ENCODE peak calls at places on chromosomes 2 and 18, in seven cellular contexts. U is activated effector memory CD4-positive, alpha-beta T cell treated with anti-CD3 and anti-CD28 coated beads, Interleukin-2, amount 50 U/mL, for 16 hours; R is HCT116; K is activated T-cell treated with anti-CD3 and anti-CD28 coated beads for 4 hours; F is NCI-H1105 treated with DMSO at 0.1 percent for 48 hours; N is GM23248; M is foreskin fibroblast. H is an unnamed sample.
A peak's percentile ranks its signal among the peaks of the same experiment; 100 is the strongest.

GRCh38 chr18:50190236-50190635 is 4.7 kb downstream of the MYO5B start:
- DNase-seq in U (no peak), R (no peak), K (no peak), F (no peak), N (peak; percentile 32), M (peak; percentile 28), H (no peak)

GRCh38 chr2:120398051-120398960 is 52.4 kb downstream of the INHBB start:
- DNase-seq in U (peak; percentile 58), R (no peak), K (no peak), F (no peak), N (peak; percentile 68), M (peak; percentile 9), H (no peak)

GRCh38 chr2:20129320-20130274 is 78.2 kb upstream of the LAPTM4A start:
- DNase-seq in U (no peak), R (no peak), K (no peak), F (peak; percentile 80), N (no peak), M (no peak), H (no peak)

GRCh38 chr18:77059294-77059916 is 73.2 kb downstream of the MBP start:
- DNase-seq in U (peak; percentile 65), R (peak; percentile 67), K (no peak), F (peak; percentile 19), N (peak; percentile 78), M (peak; percentile 55), H (peak; percentile 52)

GRCh38 chr2:201057089-201057499 is 14.4 kb downstream of the HYCC2 start:
- DNase-seq in U (no peak), R (no peak), K (no peak), F (no peak), N (peak; percentile 28), M (peak; percentile 57), H (no peak)

GRCh38 chr2:217551229-217551909 is 451.4 kb downstream of the TNS1 start:
- DNase-seq in U (no peak), R (no peak), K (no peak), F (no peak), N (peak; percentile 67), M (peak; percentile 10), H (no peak)

GRCh38 chr2:131039908-131040660 is 53.2 kb downstream of the FAM168B start:
- DNase-seq in U (no peak), R (no peak), K (peak; percentile 7), F (no peak), N (no peak), M (no peak), H (no peak)

GRCh38 chr2:165837122-165837521 is 43.1 kb upstream of the GALNT3 start:
- DNase-seq in U (no peak), R (no peak), K (no peak), F (no peak), N (peak; percentile 77), M (peak; percentile 35), H (no peak)

GRCh38 chr2:198316852-198317395 is 512.5 kb downstream of the PLCL1 start:
- DNase-seq in U (no peak), R (no peak), K (no peak), F (no peak), N (no peak), M (no peak), H (no peak)

GRCh38 chr2:54767921-54768320 is 44.5 kb downstream of the EML6 start:
- DNase-seq in U (no peak), R (no peak), K (no peak), F (no peak), N (peak; percentile 68), M (peak; percentile 68), H (no peak)

GRCh38 chr2:186347472-186347871 is 138.6 kb upstream of the ZC3H15 start:
- DNase-seq in U (no peak), R (no peak), K (no peak), F (peak; percentile 75), N (peak; percentile 27), M (no peak), H (no peak)

GRCh38 chr2:36277146-36277808 is 78.3 kb upstream of the CRIM1 start:
- DNase-seq in U (no peak), R (peak; percentile 12), K (no peak), F (no peak), N (peak; percentile 85), M (peak; percentile 46), H (no peak)

H was measured in HuH-7.